ENCODE peak calls at places on chromosomes 12 and 14, in five cellular contexts. B, R, M, Y and S are unnamed samples.

GRCh38 chr12:91074851-91075250 is 17.0 kb upstream of the KERA start:
- DNase-seq in B (no peak), R (no peak), M (no peak), Y (no peak), S (no peak)

GRCh38 chr14:102362084-102362483 is 606 bp downstream of the CINP start:
- DNase-seq in B (no peak), R (no peak), M (no peak), Y (peak), S (no peak)

GRCh38 chr14:75609606-75610476 is 31.4 kb downstream of the FLVCR2 start:
- DNase-seq in B (no peak), R (no peak), M (no peak), Y (no peak), S (no peak)

GRCh38 chr14:22427771-22428228 is 161.2 kb downstream of the DAD1 start:
- DNase-seq in B (no peak), R (peak), M (peak), Y (no peak), S (no peak)

GRCh38 chr12:65926119-65927004 is 102.1 kb downstream of the HMGA2 start:
- DNase-seq in B (no peak), R (no peak), M (peak), Y (no peak), S (no peak)

GRCh38 chr14:45587142-45587541 is 334.1 kb upstream of the MIS18BP1 start:
- DNase-seq in B (no peak), R (no peak), M (no peak), Y (no peak), S (no peak)

GRCh38 chr12:44876554-44877275 is 600 bp upstream of the NELL2 start:
- DNase-seq in B (no peak), R (no peak), M (no peak), Y (no peak), S (no peak)

GRCh38 chr14:105879503-105879866 is 353.1 kb downstream of the TMEM121 start:
- DNase-seq in B (no peak), R (no peak), M (no peak), Y (no peak), S (no peak)

GRCh38 chr12:115752151-115752550 is 525.3 kb downstream of the MED13L start:
- DNase-seq in B (no peak), R (no peak), M (no peak), Y (no peak), S (no peak)

GRCh38 chr14:90541076-90541634 is 144.3 kb downstream of the CALM1 start:
- DNase-seq in B (no peak), R (peak), M (no peak), Y (no peak), S (no peak)

GRCh38 chr12:105840384-105840783 is 298.4 kb downstream of the NUAK1 start:
- DNase-seq in B (no peak), R (no peak), M (peak), Y (no peak), S (no peak)

GRCh38 chr12:106022568-106023012 is 116.2 kb downstream of the NUAK1 start:
- DNase-seq in B (no peak), R (no peak), M (no peak), Y (no peak), S (no peak)